ENCODE peak calls at places on chromosomes 3 and 15, in four cellular contexts. A is BE2C, D is AG04450, P is H1. Z is an unnamed sample.

GRCh38 chr15:66611257-66612053 is 45.7 kb upstream of the LCTL start:
- DNase-seq in D (no peak), A (no peak), P (no peak), Z (no peak)

GRCh38 chr15:88649286-88649733 is 10.5 kb downstream of the ISG20 start:
- DNase-seq in A (no peak), P (no peak), D (peak), Z (no peak)

GRCh38 chr3:193301441-193301840 is 60.4 kb downstream of the PLAAT1 start:
- DNase-seq in D (no peak), P (no peak), A (no peak), Z (peak)

GRCh38 chr3:111903067-111903511 is 44.0 kb downstream of the PHLDB2 start:
- DNase-seq in D (peak), P (no peak), A (no peak), Z (no peak)

GRCh38 chr3:129424185-129424841 is 4.1 kb downstream of the EFCAB12 start:
- DNase-seq in D (no peak), A (no peak), P (no peak), Z (no peak)

GRCh38 chr3:138943724-138944131 is 3.2 kb downstream of the FOXL2 start:
- DNase-seq in A (no peak), D (no peak), P (no peak), Z (no peak)

GRCh38 chr15:78035319-78035718 is 42.2 kb downstream of the TBC1D2B start:
- DNase-seq in D (no peak), P (no peak), A (no peak), Z (no peak)

GRCh38 chr15:97522362-97522761 is 438.1 kb upstream of the ARRDC4 start:
- DNase-seq in P (no peak), A (no peak), D (no peak), Z (no peak)

GRCh38 chr15:64571857-64572291 is 111.5 kb downstream of the ZNF609 start:
- DNase-seq in A (no peak), D (no peak), P (no peak), Z (no peak)

GRCh38 chr3:159126261-159127020 is 324.6 kb downstream of the MFSD1 start:
- DNase-seq in A (no peak), P (no peak), D (no peak), Z (no peak)

GRCh38 chr3:54064486-54064885 is 57.9 kb upstream of the CACNA2D3 start:
- DNase-seq in P (no peak), D (no peak), A (no peak), Z (no peak)

GRCh38 chr3:195212033-195212748 is 58.8 kb downstream of the XXYLT1 start:
- DNase-seq in D (no peak), A (no peak), P (no peak), Z (no peak)

GRCh38 chr3:123695152-123695551 is 110.3 kb upstream of the HACD2 start:
- DNase-seq in P (no peak), A (no peak), D (no peak), Z (no peak)

GRCh38 chr3:170044280-170044679 is 6.5 kb downstream of the GPR160 start:
- DNase-seq in A (no peak), P (no peak), D (no peak), Z (no peak)

GRCh38 chr3:150183619-150184425 is 213.1 kb upstream of the PFN2 start:
- DNase-seq in P (peak), D (peak), A (peak), Z (no peak)

GRCh38 chr3:127488740-127489139 is 101.8 kb downstream of the TPRA1 start:
- DNase-seq in P (no peak), D (no peak), A (no peak), Z (no peak)

GRCh38 chr3:40971191-40972168 is 227.8 kb upstream of the CTNNB1 start:
- DNase-seq in P (no peak), D (peak), A (no peak), Z (peak)

GRCh38 chr3:119558528-119559339 is 680 bp downstream of the CD80 start:
- DNase-seq in P (no peak), A (no peak), D (no peak), Z (no peak)

GRCh38 chr3:115100172-115100571 is 46.9 kb downstream of the ZBTB20 start:
- DNase-seq in D (peak), P (no peak), A (no peak), Z (no peak)

GRCh38 chr3:73512095-73512494 is 112.6 kb downstream of the PDZRN3 start:
- DNase-seq in A (no peak), D (peak), P (no peak), Z (no peak)

GRCh38 chr3:48621461-48621869 is at the start of gene TMEM89:
- DNase-seq in P (no peak), D (no peak), A (no peak), Z (no peak)

GRCh38 chr3:45852828-45853227 is 10.9 kb upstream of the LZTFL1 start:
- DNase-seq in P (no peak), A (no peak), D (no peak), Z (no peak)

GRCh38 chr15:36415643-36416042 is 163.8 kb upstream of the CDIN1 start:
- DNase-seq in P (no peak), D (no peak), A (no peak), Z (no peak)

GRCh38 chr15:69451951-69452701 is 492 bp upstream of the RPLP1 start:
- DNase-seq in A (peak), P (no peak), D (no peak), Z (no peak)

GRCh38 chr3:10157015-10157414 is 7.7 kb upstream of the IRAK2 start:
- DNase-seq in P (no peak), D (no peak), A (peak), Z (no peak)

GRCh38 chr3:188421151-188421821 is 267.3 kb downstream of the LPP start:
- DNase-seq in A (no peak), P (no peak), D (peak), Z (no peak)

GRCh38 chr3:50189274-50189673 is 2.1 kb upstream of the GNAT1 start:
- DNase-seq in P (peak), D (peak), A (peak), Z (peak)

GRCh38 chr15:83194527-83194926 is 13.1 kb downstream of the HDGFL3 start:
- DNase-seq in A (no peak), D (no peak), P (no peak), Z (no peak)

GRCh38 chr3:172751188-172751571 is 654 bp downstream of the ECT2 start:
- DNase-seq in A (no peak), D (no peak), P (no peak), Z (no peak)

GRCh38 chr3:161217496-161217895 is 3.6 kb upstream of the NMD3 start:
- DNase-seq in D (no peak), A (peak), P (no peak), Z (no peak)

GRCh38 chr15:57353317-57353804 is 22.9 kb upstream of the CGNL1 start:
- DNase-seq in P (no peak), D (no peak), A (no peak), Z (no peak)

GRCh38 chr3:158696618-158697017 is 24.2 kb upstream of the LXN start:
- DNase-seq in D (no peak), A (no peak), P (no peak), Z (no peak)

GRCh38 chr15:84904409-84904808 is 19.9 kb downstream of the SLC28A1 start:
- DNase-seq in A (no peak), P (no peak), D (no peak), Z (no peak)

GRCh38 chr15:67707520-67708283 is 117.6 kb upstream of the SKOR1 start:
- DNase-seq in A (no peak), D (no peak), P (no peak), Z (no peak)

GRCh38 chr15:65006876-65007275 is 17.2 kb upstream of the SPG21 start:
- DNase-seq in A (no peak), P (no peak), D (no peak), Z (no peak)

DNA sequence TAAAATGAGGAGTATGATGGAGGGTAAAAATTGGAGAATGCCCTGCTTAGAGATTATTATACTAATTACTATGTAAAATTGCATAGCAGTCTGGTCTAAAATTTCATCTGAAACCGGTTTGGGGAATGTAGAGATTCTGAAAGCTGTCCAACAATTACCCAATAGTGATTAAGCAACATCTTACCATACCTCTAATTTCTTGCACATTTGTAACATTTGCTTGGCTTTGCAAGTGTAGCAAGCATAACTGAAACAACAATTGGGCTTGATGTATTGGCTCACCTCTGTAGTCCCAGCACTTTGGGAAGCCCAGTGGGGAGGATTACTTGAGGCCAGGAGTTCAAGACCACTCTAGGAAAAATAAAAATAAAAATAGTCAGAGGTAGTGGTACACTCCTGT is 17.4 kb downstream of the AADACL2 start:
- DNase-seq in A (no peak), P (no peak), D (no peak), Z (no peak)
- TF ChIP-seq CTCF in A (no peak), P (no peak), D (no peak), Z (no peak)

GRCh38 chr3:71099997-71100719 is 483.4 kb downstream of the FOXP1 start:
- DNase-seq in P (no peak), A (no peak), D (no peak), Z (no peak)
- H3K4me3 ChIP-seq in P (no peak), A (no peak), D (no peak), Z (no peak)

GRCh38 chr3:52531636-52532516 is 1.8 kb downstream of the NT5DC2 start:
- DNase-seq in A (no peak), P (no peak), D (no peak), Z (no peak)
- TF ChIP-seq CTCF in A (no peak), P (no peak), D (no peak), Z (no peak)

GRCh38 chr3:167718582-167718981 is 16.1 kb downstream of the PDCD10 start:
- DNase-seq in P (no peak), A (no peak), D (no peak), Z (no peak)
- H3K4me3 ChIP-seq in P (no peak), A (no peak), D (no peak), Z (no peak)

DNA sequence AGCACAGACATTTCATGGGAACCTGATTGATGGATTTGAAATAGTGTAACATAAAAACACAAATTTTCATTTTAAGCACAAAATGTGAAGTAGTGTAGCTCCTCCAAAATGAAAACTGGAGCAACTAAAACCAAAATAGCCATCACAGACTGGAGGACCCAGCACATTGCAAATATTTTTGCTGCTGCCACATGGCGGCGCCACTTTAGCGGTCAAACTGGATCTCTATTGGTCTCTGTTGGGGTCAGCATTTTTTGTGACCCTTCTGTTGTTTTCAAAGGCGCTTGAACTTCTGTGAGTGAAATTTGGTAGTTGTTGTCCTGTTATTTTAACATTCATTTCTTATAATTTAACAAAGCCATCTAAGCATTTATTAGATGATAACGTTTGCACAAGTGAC is 259.9 kb downstream of the IL20RB start:
- DNase-seq in P (peak), D (no peak), A (peak), Z (no peak)
- TF ChIP-seq CTCF in P (peak), D (peak), A (peak), Z (peak)

DNA sequence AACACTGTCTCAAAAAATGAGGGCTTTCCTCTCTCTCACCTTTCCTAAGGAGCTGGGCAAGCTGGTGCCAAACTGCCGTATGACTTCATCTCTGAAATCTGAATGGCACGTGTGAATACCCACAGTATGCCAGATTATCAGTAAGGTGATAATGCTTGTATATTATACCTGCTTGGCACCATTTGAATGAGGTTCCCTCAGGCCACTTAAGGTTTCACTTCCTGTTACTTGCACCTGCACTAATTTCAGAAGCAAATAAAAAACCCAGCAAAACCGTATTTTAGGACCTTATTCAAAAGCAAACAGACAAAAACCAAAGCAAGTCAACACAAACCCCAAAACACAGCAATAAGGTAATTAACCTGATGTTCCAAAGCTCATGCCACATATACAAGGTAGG is 19.7 kb downstream of the FOXP1 start:
- DNase-seq in D (no peak), P (no peak), A (no peak), Z (no peak)
- H3K4me3 ChIP-seq in D (no peak), P (no peak), A (no peak), Z (no peak)

GRCh38 chr15:101522621-101523559 is 33.4 kb upstream of the PCSK6 start:
- DNase-seq in D (no peak), A (no peak), P (peak), Z (no peak)
- TF ChIP-seq CTCF in D (no peak), A (no peak), P (no peak), Z (no peak)

GRCh38 chr3:66392966-66393485 is 107.8 kb downstream of the LRIG1 start:
- DNase-seq in P (no peak), D (no peak), A (no peak), Z (no peak)

GRCh38 chr3:66396161-66396760 is 104.6 kb downstream of the LRIG1 start:
- DNase-seq in D (no peak), P (no peak), A (no peak), Z (no peak)

GRCh38 chr3:66393486-66394260 is 107.1 kb downstream of the LRIG1 start:
- DNase-seq in A (no peak), D (no peak), P (no peak), Z (no peak)

GRCh38 chr3:66395635-66396034 is 105.2 kb downstream of the LRIG1 start:
- DNase-seq in D (no peak), A (no peak), P (no peak), Z (no peak)

GRCh38 chr3:66394261-66395249 is 106.3 kb downstream of the LRIG1 start:
- DNase-seq in P (no peak), A (no peak), D (no peak), Z (no peak)
- H3K4me3 ChIP-seq in P (no peak), A (no peak), D (no peak), Z (no peak)